ENCODE peak calls at places on chromosomes 4 and X, in five cellular contexts. H, T, Y, Q and W are unnamed samples.
A peak's percentile ranks its signal among the peaks of the same experiment; 100 is the strongest.

GRCh38 chr4:128163177-128164117 is 102.3 kb downstream of the LARP1B start:
- DNase-seq in H (no peak), T (no peak), Y (no peak), Q (peak; percentile 66), W (no peak)

GRCh38 chr4:168811793-168812651 is 198.0 kb downstream of the CBR4 start:
- DNase-seq in H (no peak), T (no peak), Y (no peak), Q (no peak), W (no peak)

GRCh38 chr4:184792950-184793555 is 32.7 kb downstream of the ACSL1 start:
- DNase-seq in H (no peak), T (no peak), Y (no peak), Q (peak; percentile 9), W (peak; percentile 20)

GRCh38 chrX:47992669-47993068 is 11.1 kb downstream of the ZNF182 start:
- DNase-seq in H (no peak), T (no peak), Y (no peak), Q (no peak), W (no peak)

GRCh38 chr4:40540801-40541200 is 88.9 kb downstream of the RBM47 start:
- DNase-seq in H (no peak), T (no peak), Y (no peak), Q (no peak), W (no peak)

GRCh38 chr4:122522944-122523343 is 66.4 kb upstream of the IL2 start:
- DNase-seq in H (no peak), T (no peak), Y (no peak), Q (no peak), W (no peak)

GRCh38 chr4:145819246-145820181 is 119.1 kb downstream of the ZNF827 start:
- DNase-seq in H (no peak), T (no peak), Y (no peak), Q (no peak), W (no peak)

GRCh38 chr4:53905281-53905934 is 159.0 kb downstream of the CHIC2 start:
- DNase-seq in H (no peak), T (no peak), Y (no peak), Q (peak; percentile 31), W (no peak)

GRCh38 chr4:110411599-110412011 is 64.3 kb upstream of the ENPEP start:
- DNase-seq in H (peak; percentile 78), T (peak; percentile 26), Y (no peak), Q (no peak), W (no peak)

GRCh38 chr4:146520894-146521542 is 722 bp downstream of the SLC10A7 start:
- DNase-seq in H (peak; percentile 37), T (peak; percentile 20), Y (peak; percentile 32), Q (peak; percentile 71), W (peak; percentile 51)

GRCh38 chr4:8221476-8221875 is 22.4 kb downstream of the SH3TC1 start:
- DNase-seq in H (no peak), T (peak; percentile 80), Y (peak; percentile 46), Q (no peak), W (no peak)

GRCh38 chrX:30799327-30799726 is 89.7 kb downstream of the TAB3 start:
- DNase-seq in H (no peak), T (no peak), Y (no peak), Q (no peak), W (no peak)

GRCh38 chr4:183335369-183335940 is 13.2 kb upstream of the CLDN24 start:
- DNase-seq in H (no peak), T (no peak), Y (no peak), Q (peak; percentile 31), W (peak; percentile 32)
- TF ChIP-seq FOXM1 in H (no peak), T (peak; percentile 24), Y (no peak), Q (no peak), W (no peak)

GRCh38 chr4:120658772-120659171 is 263.8 kb downstream of the PRDM5 start:
- DNase-seq in H (no peak), T (no peak), Y (no peak), Q (no peak), W (no peak)
- TF ChIP-seq FOXM1 in H (no peak), T (no peak), Y (no peak), Q (no peak), W (no peak)

DNA sequence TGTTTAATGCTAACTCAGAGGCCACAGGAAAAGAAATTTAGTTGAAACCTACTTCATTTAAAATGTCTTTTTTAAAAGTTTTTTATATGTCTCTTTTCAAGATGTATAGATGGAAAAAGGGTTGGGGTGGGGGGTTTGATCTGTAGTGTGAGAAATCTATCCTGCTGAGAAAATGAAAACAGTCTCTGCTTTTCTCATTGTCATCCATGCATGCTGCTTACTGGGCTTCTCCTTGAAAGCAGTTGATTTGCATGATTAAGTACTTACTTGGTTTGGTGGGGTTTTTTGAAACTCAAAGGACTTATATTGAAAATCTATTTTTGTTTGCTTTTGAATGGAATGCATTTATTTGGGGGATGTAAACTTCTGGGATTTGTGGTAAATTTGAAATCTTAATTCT is 313.6 kb upstream of the DKK2 start:
- DNase-seq in H (no peak), T (no peak), Y (no peak), Q (no peak), W (no peak)
- TF ChIP-seq FOXM1 in H (no peak), T (no peak), Y (no peak), Q (no peak), W (no peak)

DNA sequence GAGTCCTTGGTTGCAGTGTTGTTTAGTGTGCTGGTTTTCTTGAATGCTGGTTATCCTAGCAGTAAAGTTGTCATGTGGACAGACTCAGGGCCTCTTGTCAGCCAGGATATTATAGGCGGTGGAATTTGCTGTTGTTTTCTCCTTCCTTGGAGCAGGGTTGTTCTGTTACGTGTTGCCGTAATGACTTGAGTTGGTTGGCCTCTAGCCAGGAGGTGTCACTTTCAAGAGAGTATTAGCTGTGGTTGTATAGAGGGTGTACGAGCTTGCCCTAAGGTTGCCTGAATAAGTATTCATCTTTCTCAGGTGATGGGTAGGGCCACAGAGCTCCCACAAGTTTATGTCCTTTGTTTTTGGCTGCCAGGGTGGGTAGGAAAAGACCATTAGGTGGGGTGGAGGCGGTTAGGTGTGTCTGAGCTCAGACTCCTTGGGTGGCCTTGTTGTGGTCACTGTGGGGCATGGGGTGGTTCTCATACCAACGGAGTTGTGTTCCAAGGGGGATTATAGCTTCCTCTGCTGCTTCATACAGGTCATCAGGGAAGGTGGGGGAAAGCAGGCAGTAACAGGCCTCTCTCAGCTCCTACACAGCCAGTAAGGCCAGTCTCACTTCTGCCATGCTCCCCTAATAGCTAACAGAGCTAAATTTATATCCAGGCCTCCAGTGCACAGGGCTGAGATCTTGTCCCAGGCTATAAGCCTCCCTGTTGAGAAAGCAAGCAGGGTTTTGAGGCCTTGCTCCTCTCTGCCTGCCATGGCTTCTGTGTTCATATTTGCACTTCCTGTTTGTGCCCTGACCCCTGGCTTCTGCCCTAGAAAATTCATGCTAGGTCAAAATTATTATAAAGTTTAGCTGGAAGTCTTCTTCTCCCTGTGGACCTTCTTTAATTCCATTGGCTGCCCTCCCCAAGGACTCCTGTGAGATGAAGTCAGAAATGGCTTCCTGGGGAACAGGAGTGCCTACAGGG is 594.7 kb downstream of the RAPGEF2 start:
- DNase-seq in H (no peak), T (no peak), Y (no peak), Q (no peak), W (no peak)
- TF ChIP-seq FOXM1 in H (no peak), T (no peak), Y (no peak), Q (no peak), W (no peak)

DNA sequence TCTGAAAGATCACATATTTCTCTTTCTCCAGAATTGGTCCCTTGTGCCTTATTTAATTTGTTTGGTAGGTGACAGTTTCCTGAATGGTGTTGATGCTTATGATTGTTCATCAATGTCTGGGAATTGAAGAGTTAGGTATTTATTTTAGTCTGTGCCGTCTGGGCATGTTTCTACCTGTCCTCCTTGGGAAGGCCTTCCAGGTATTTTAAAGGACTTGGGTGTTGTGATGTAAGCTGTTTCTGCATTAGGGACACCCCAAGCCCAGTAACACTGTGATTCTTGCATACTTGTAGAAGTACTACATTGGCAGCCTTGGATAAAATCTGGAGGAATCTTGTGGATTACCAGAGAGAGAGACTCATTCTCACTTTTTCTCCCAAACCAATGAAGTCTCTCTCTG is 120.8 kb upstream of the CXXC4 start:
- DNase-seq in H (no peak), T (no peak), Y (no peak), Q (no peak), W (no peak)
- TF ChIP-seq FOXM1 in H (no peak), T (no peak), Y (no peak), Q (no peak), W (no peak)

GRCh38 chrX:14051416-14051815 is 21.7 kb upstream of the GEMIN8 start:
- DNase-seq in H (no peak), T (no peak), Y (no peak), Q (no peak), W (no peak)
- TF ChIP-seq FOXM1 in H (no peak), T (no peak), Y (no peak), Q (no peak), W (no peak)